ENCODE peak calls at places on chromosomes 7 and 10, in nine cellular contexts. X is neuronal stem cell; Q is hypothalamus; Y is occipital lobe; Z is activated CD8-positive, alpha-beta memory T cell treated with anti-CD3 and anti-CD28 coated beads for 1 hour; D is DMS153; I is hippocampal formation; K is gastrocnemius medialis; G is NAMALWA. M is an unnamed sample.

GRCh38 chr7:107372298-107372697 is 97.6 kb upstream of the GPR22 start:
- DNase-seq in X (no peak), Q (no peak), Y (no peak), Z (no peak), D (no peak), I (no peak), K (no peak), G (no peak), M (no peak)

GRCh38 chr7:24907311-24907886 is 72.6 kb downstream of the OSBPL3 start:
- DNase-seq in X (no peak), Q (no peak), Y (no peak), Z (no peak), D (peak; percentile 7), I (no peak), K (no peak), G (no peak), M (no peak)

GRCh38 chr7:128832880-128833147 is 2.6 kb downstream of the FLNC start:
- DNase-seq in X (no peak), Q (no peak), Y (no peak), Z (no peak), D (no peak), I (no peak), K (no peak), G (no peak), M (no peak)

GRCh38 chr10:1172256-1172975 is 116.2 kb downstream of the WDR37 start:
- DNase-seq in X (no peak), Q (no peak), Y (no peak), Z (no peak), D (no peak), I (no peak), K (no peak), G (no peak), M (no peak)

GRCh38 chr7:51617691-51618090 is 301.1 kb upstream of the COBL start:
- DNase-seq in X (no peak), Q (no peak), Y (no peak), Z (no peak), D (no peak), I (no peak), K (no peak), G (no peak), M (no peak)

GRCh38 chr7:107473975-107474598 is 4.2 kb downstream of the GPR22 start:
- DNase-seq in X (no peak), Q (no peak), Y (no peak), Z (no peak), D (no peak), I (no peak), K (no peak), G (no peak), M (no peak)

GRCh38 chr7:86207740-86208139 is 436.0 kb upstream of the GRM3 start:
- DNase-seq in X (no peak), Q (no peak), Y (no peak), Z (no peak), D (no peak), I (no peak), K (no peak), G (no peak), M (no peak)

GRCh38 chr10:84194424-84195043 is at the start of gene CDHR1:
- DNase-seq in X (peak; percentile 57), Q (no peak), Y (no peak), Z (peak; percentile 32), D (no peak), I (no peak), K (no peak), G (peak; percentile 41), M (peak; percentile 31)

GRCh38 chr7:137097111-137097510 is 228.7 kb downstream of the CHRM2 start:
- DNase-seq in X (no peak), Q (no peak), Y (no peak), Z (no peak), D (no peak), I (no peak), K (no peak), G (no peak), M (no peak)

GRCh38 chr7:5596046-5596895 is 172.6 kb upstream of the TNRC18 start:
- DNase-seq in X (no peak), Q (no peak), Y (peak; percentile 74), Z (peak; percentile 43), D (no peak), I (no peak), K (peak; percentile 57), G (no peak), M (no peak)

GRCh38 chr10:110446277-110446676 is 51.4 kb upstream of the DUSP5 start:
- DNase-seq in X (no peak), Q (no peak), Y (no peak), Z (no peak), D (no peak), I (no peak), K (no peak), G (no peak), M (no peak)

GRCh38 chr7:106623846-106624245 is 37.1 kb downstream of the CCDC71L start:
- DNase-seq in X (no peak), Q (no peak), Y (no peak), Z (no peak), D (no peak), I (no peak), K (no peak), G (no peak), M (no peak)

GRCh38 chr7:8582723-8583122 is 149.3 kb downstream of the NXPH1 start:
- DNase-seq in X (no peak), Q (no peak), Y (no peak), Z (no peak), D (no peak), I (no peak), K (no peak), G (no peak), M (no peak)

GRCh38 chr10:75186310-75186709 is 24.3 kb upstream of the VDAC2 start:
- DNase-seq in X (no peak), Q (no peak), Y (no peak), Z (no peak), D (no peak), I (no peak), K (no peak), G (no peak), M (no peak)

GRCh38 chr10:126063353-126063791 is 167.0 kb downstream of the FANK1 start:
- DNase-seq in X (no peak), Q (no peak), Y (no peak), Z (no peak), D (no peak), I (no peak), K (no peak), G (no peak), M (no peak)

GRCh38 chr7:94382155-94382554 is 12.5 kb upstream of the COL1A2 start:
- DNase-seq in X (no peak), Q (no peak), Y (no peak), Z (no peak), D (no peak), I (no peak), K (no peak), G (no peak), M (no peak)

GRCh38 chr7:44224216-44224950 is 23.6 kb downstream of the YKT6 start:
- DNase-seq in X (no peak), Q (no peak), Y (no peak), Z (no peak), D (peak; percentile 55), I (no peak), K (no peak), G (no peak), M (peak; percentile 42)

GRCh38 chr7:155289949-155290501 is 7.7 kb upstream of the INSIG1 start:
- DNase-seq in X (no peak), Q (no peak), Y (no peak), Z (no peak), D (no peak), I (no peak), K (no peak), G (no peak), M (no peak)

M was measured in NCI-H1092 treated with DMSO at 0.1 percent for 48 hours.